ENCODE peak calls at places on chromosome 10, in six cellular contexts. C, U, K, G, W and P are unnamed samples.
A peak's percentile ranks its signal among the peaks of the same experiment; 100 is the strongest.

GRCh38 chr10:64648915-64649314 is 1127.7 kb downstream of the REEP3 start:
- DNase-seq in G (peak; percentile 18), U (no peak), C (no peak), K (no peak), W (peak; percentile 1), P (no peak)

GRCh38 chr10:122476034-122476695 is 14.8 kb downstream of the HTRA1 start:
- DNase-seq in C (no peak), K (no peak), W (peak; percentile 88), G (no peak), U (no peak), P (no peak)

GRCh38 chr10:50325449-50326188 is 74.3 kb upstream of the ASAH2 start:
- DNase-seq in W (peak; percentile 98), K (no peak), C (no peak), U (peak; percentile 23), G (peak; percentile 27), P (peak; percentile 75)

GRCh38 chr10:13470270-13470669 is 58.5 kb downstream of the BEND7 start:
- DNase-seq in C (no peak), K (no peak), W (peak; percentile 15), G (no peak), U (no peak), P (no peak)

GRCh38 chr10:80519936-80520650 is 17.6 kb upstream of the SH2D4B start:
- DNase-seq in C (no peak), U (no peak), W (no peak), K (no peak), G (no peak), P (peak; percentile 27)

GRCh38 chr10:72276013-72276387 is 2.3 kb downstream of the DDIT4 start:
- DNase-seq in K (no peak), G (no peak), U (no peak), C (peak; percentile 85), W (peak; percentile 81), P (no peak)

GRCh38 chr10:36157486-36157885 is 515.4 kb upstream of the FZD8 start:
- DNase-seq in U (no peak), K (no peak), W (no peak), G (no peak), C (no peak), P (no peak)

GRCh38 chr10:114548662-114549061 is 109.4 kb downstream of the ABLIM1 start:
- DNase-seq in U (no peak), G (peak; percentile 56), C (peak; percentile 84), K (no peak), W (peak; percentile 57), P (no peak)

GRCh38 chr10:97701438-97702064 is 12.0 kb upstream of the MARVELD1 start:
- DNase-seq in W (peak; percentile 75), G (peak; percentile 85), C (no peak), K (no peak), U (no peak), P (no peak)

GRCh38 chr10:15035385-15036301 is 8.1 kb upstream of the OLAH start:
- DNase-seq in W (no peak), G (peak; percentile 36), U (peak; percentile 16), K (no peak), C (peak; percentile 46), P (no peak)

GRCh38 chr10:49569031-49569765 is 30.3 kb upstream of the ERCC6 start:
- DNase-seq in G (no peak), K (no peak), C (no peak), U (no peak), W (peak; percentile 83), P (no peak)